ENCODE peak calls at places on chromosomes 16 and 17, in nine cellular contexts. G is epithelial cell of esophagus, A is AG10803, T is BE2C, J is body of pancreas, H is fibroblast of mammary gland, L is dorsolateral prefrontal cortex, C is bronchial epithelial cell, F is hepatocyte. N is an unnamed sample.

GRCh38 chr17:80361495-80362220 is 53.3 kb upstream of the ENDOV start:
- DNase-seq in G (peak), A (no peak), T (peak), J (no peak), H (peak), L (no peak), C (no peak), F (no peak), N (no peak)

GRCh38 chr16:10266809-10267208 is 84.6 kb upstream of the GRIN2A start:
- DNase-seq in G (no peak), A (no peak), T (no peak), J (no peak), H (no peak), L (no peak), C (no peak), F (no peak), N (no peak)

GRCh38 chr17:37107406-37108083 is 158.8 kb downstream of the AATF start:
- DNase-seq in G (peak), A (peak), T (peak), J (peak), H (peak), L (peak), C (peak), F (no peak), N (no peak)

GRCh38 chr17:66431910-66432309 is 129.5 kb downstream of the PRKCA start:
- DNase-seq in G (peak), A (peak), T (no peak), J (no peak), H (peak), L (no peak), C (peak), F (no peak), N (peak)

GRCh38 chr17:72122668-72123495 is 2.1 kb downstream of the SOX9 start:
- DNase-seq in G (peak), A (peak), T (peak), J (peak), H (peak), L (no peak), C (no peak), F (peak), N (no peak)

GRCh38 chr17:47106130-47106529 is 83.0 kb downstream of the CDC27 start:
- DNase-seq in G (no peak), A (no peak), T (no peak), J (no peak), H (no peak), L (no peak), C (no peak), F (no peak), N (no peak)

GRCh38 chr16:83116274-83116892 is 489.6 kb downstream of the CDH13 start:
- DNase-seq in G (no peak), A (peak), T (no peak), J (no peak), H (peak), L (no peak), C (no peak), F (no peak), N (no peak)

GRCh38 chr16:57800213-57801097 is 1.8 kb downstream of the KIFC3 start:
- DNase-seq in G (no peak), A (no peak), T (no peak), J (peak), H (no peak), L (no peak), C (no peak), F (no peak), N (no peak)

GRCh38 chr17:77476920-77477805 is 336.4 kb downstream of the SEC14L1 start:
- DNase-seq in G (peak), A (peak), T (peak), J (peak), H (peak), L (no peak), C (peak), F (peak), N (peak)

GRCh38 chr17:31579265-31579664 is 187.8 kb downstream of the RAB11FIP4 start:
- DNase-seq in G (peak), A (no peak), T (peak), J (no peak), H (peak), L (no peak), C (peak), F (no peak), N (no peak)

GRCh38 chr16:88015806-88016140 is 64.5 kb downstream of the BANP start:
- DNase-seq in G (no peak), A (no peak), T (no peak), J (no peak), H (no peak), L (no peak), C (no peak), F (no peak), N (no peak)

GRCh38 chr16:75058815-75059214 is 57.8 kb downstream of the LDHD start:
- DNase-seq in G (no peak), A (no peak), T (no peak), J (no peak), H (peak), L (no peak), C (no peak), F (no peak), N (no peak)

GRCh38 chr17:18015603-18016002 is 23.4 kb downstream of the ATPAF2 start:
- DNase-seq in G (no peak), A (no peak), T (no peak), J (no peak), H (no peak), L (no peak), C (no peak), F (no peak), N (no peak)

GRCh38 chr16:23514381-23515152 is 4.3 kb upstream of the GGA2 start:
- DNase-seq in G (no peak), A (no peak), T (peak), J (no peak), H (no peak), L (no peak), C (no peak), F (no peak), N (no peak)

GRCh38 chr16:57184890-57185445 is 871 bp downstream of the PSME3IP1 start:
- DNase-seq in G (no peak), A (no peak), T (peak), J (no peak), H (no peak), L (no peak), C (no peak), F (no peak), N (no peak)

GRCh38 chr17:1966274-1967086 is 58.7 kb downstream of the RTN4RL1 start:
- DNase-seq in G (no peak), A (peak), T (no peak), J (no peak), H (no peak), L (no peak), C (no peak), F (no peak), N (no peak)

GRCh38 chr16:50721549-50722409 is 20.1 kb upstream of the CYLD start:
- DNase-seq in G (peak), A (no peak), T (no peak), J (peak), H (no peak), L (no peak), C (peak), F (no peak), N (no peak)

GRCh38 chr16:24689128-24689527 is 40.3 kb upstream of the TNRC6A start:
- DNase-seq in G (peak), A (peak), T (peak), J (no peak), H (peak), L (peak), C (peak), F (peak), N (peak)

GRCh38 chr17:50845260-50846147 is 10.1 kb downstream of the WFIKKN2 start:
- DNase-seq in G (peak), A (peak), T (no peak), J (no peak), H (peak), L (no peak), C (peak), F (no peak), N (no peak)

GRCh38 chr17:39209317-39210092 is 9.4 kb downstream of the RPL19 start:
- DNase-seq in G (peak), A (peak), T (peak), J (peak), H (peak), L (peak), C (peak), F (peak), N (no peak)

GRCh38 chr16:82704369-82704768 is 77.6 kb downstream of the CDH13 start:
- DNase-seq in G (no peak), A (no peak), T (no peak), J (no peak), H (no peak), L (no peak), C (no peak), F (no peak), N (no peak)

GRCh38 chr16:58451945-58452401 is 48.0 kb upstream of the NDRG4 start:
- DNase-seq in G (peak), A (peak), T (no peak), J (no peak), H (peak), L (no peak), C (peak), F (peak), N (no peak)

GRCh38 chr16:528111-529011 is 849 bp downstream of the CAPN15 start:
- DNase-seq in G (peak), A (peak), T (peak), J (peak), H (peak), L (no peak), C (peak), F (peak), N (no peak)

GRCh38 chr17:12959441-12959840 is 58.4 kb downstream of the ELAC2 start:
- DNase-seq in G (peak), A (peak), T (no peak), J (no peak), H (peak), L (no peak), C (peak), F (no peak), N (peak)

GRCh38 chr17:73399056-73399455 is 87.3 kb upstream of the CDC42EP4 start:
- DNase-seq in G (no peak), A (no peak), T (no peak), J (no peak), H (no peak), L (no peak), C (no peak), F (no peak), N (no peak)

GRCh38 chr16:10983175-10983558 is 38.8 kb downstream of the CLEC16A start:
- DNase-seq in G (peak), A (no peak), T (no peak), J (no peak), H (no peak), L (no peak), C (no peak), F (no peak), N (no peak)

GRCh38 chr16:8924214-8924613 is 39.5 kb downstream of the USP7 start:
- DNase-seq in G (no peak), A (no peak), T (no peak), J (peak), H (peak), L (peak), C (no peak), F (no peak), N (no peak)

GRCh38 chr16:928526-928925 is 42.3 kb downstream of the LMF1 start:
- DNase-seq in G (no peak), A (no peak), T (peak), J (no peak), H (no peak), L (no peak), C (no peak), F (no peak), N (no peak)

GRCh38 chr17:42202159-42202558 is 7.9 kb upstream of the GHDC start:
- DNase-seq in G (no peak), A (no peak), T (no peak), J (no peak), H (no peak), L (no peak), C (no peak), F (no peak), N (no peak)

GRCh38 chr16:49639739-49640388 is 216.0 kb downstream of the ZNF423 start:
- DNase-seq in G (no peak), A (no peak), T (peak), J (no peak), H (peak), L (no peak), C (no peak), F (peak), N (no peak)

GRCh38 chr16:483351-484075 is 44.0 kb upstream of the CAPN15 start:
- DNase-seq in G (no peak), A (no peak), T (no peak), J (no peak), H (no peak), L (no peak), C (no peak), F (peak), N (no peak)

GRCh38 chr16:84842516-84843148 is 22.8 kb downstream of the CRISPLD2 start:
- DNase-seq in G (peak), A (no peak), T (no peak), J (no peak), H (no peak), L (no peak), C (peak), F (no peak), N (no peak)

GRCh38 chr17:37506678-37507077 is 17.0 kb downstream of the DUSP14 start:
- DNase-seq in G (peak), A (no peak), T (peak), J (no peak), H (peak), L (peak), C (peak), F (peak), N (no peak)

GRCh38 chr17:60554377-60554788 is 28.3 kb upstream of the APPBP2 start:
- DNase-seq in G (peak), A (peak), T (no peak), J (peak), H (peak), L (no peak), C (peak), F (no peak), N (peak)

GRCh38 chr17:80451104-80451775 is 25.2 kb downstream of the NPTX1 start:
- DNase-seq in G (no peak), A (no peak), T (no peak), J (no peak), H (no peak), L (no peak), C (no peak), F (no peak), N (no peak)

GRCh38 chr17:8384801-8385335 is 1.9 kb upstream of the RPL26 start:
- DNase-seq in G (peak), A (peak), T (no peak), J (no peak), H (peak), L (no peak), C (peak), F (peak), N (peak)

GRCh38 chr16:3950343-3951193 is 70.1 kb upstream of the CREBBP start:
- DNase-seq in G (peak), A (peak), T (peak), J (peak), H (peak), L (peak), C (peak), F (peak), N (peak)

GRCh38 chr17:65794572-65794971 is 233.1 kb upstream of the AXIN2 start:
- DNase-seq in G (peak), A (peak), T (no peak), J (no peak), H (peak), L (no peak), C (peak), F (peak), N (no peak)

DNA sequence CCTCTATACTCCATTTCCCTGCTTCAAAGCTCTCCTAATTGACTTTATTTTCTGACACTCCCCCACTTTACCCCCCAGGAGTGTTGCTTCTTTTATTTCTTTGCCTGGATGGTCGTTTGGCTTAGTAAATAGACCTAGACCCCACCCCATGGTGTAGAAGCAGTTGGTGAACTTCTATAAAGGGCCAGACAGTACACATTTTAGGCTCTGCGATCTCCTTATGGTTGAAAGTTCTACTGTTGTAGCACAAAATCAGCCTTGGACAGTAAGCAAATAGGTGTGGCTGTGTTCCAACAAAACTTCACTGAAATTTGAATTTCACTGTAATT is 31.9 kb downstream of the ZNF287 start:
- DNase-seq in G (no peak), A (no peak), T (no peak), J (no peak), H (no peak), L (no peak), C (no peak), F (no peak), N (no peak)
- H3K4me3 ChIP-seq in G (no peak), A (no peak), T (no peak), J (no peak), H (no peak), L (peak), C (no peak), F (no peak), N (no peak)

DNA sequence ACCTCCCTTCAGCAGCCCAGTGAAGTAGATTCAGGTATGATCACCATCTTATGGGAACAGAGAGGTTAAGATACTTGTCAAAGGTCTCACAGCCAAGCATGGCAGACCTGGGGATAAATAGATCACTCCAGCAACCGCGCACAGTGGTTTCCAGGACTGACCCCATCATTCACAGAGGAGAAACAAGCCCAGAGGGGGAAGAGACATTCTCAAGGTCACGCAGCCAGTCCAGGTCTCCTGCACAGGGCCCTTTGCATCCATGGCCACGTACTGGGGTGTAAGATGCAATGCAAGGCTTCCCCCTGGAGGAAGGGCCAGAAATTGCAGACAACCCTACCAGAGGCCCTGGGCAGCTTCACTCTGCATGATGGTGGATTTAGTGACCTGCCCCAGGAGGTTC is 19.9 kb downstream of the TLE7 start:
- DNase-seq in G (peak), A (no peak), T (peak), J (no peak), H (peak), L (no peak), C (peak), F (no peak), N (no peak)
- TF ChIP-seq CTCF in G (peak), A (peak), T (peak), J (peak), H (peak), L (no peak), C (peak), F (peak), N (peak)

GRCh38 chr17:49495842-49496182 is 719 bp downstream of the NGFR start:
- DNase-seq in G (no peak), A (no peak), T (no peak), J (no peak), H (no peak), L (peak), C (no peak), F (no peak), N (no peak)
- H3K4me3 ChIP-seq in G (peak), A (no peak), T (peak), J (no peak), H (no peak), L (peak), C (peak), F (peak), N (no peak)

GRCh38 chr17:164536-165235 is 16.8 kb downstream of the DOC2B start:
- DNase-seq in G (no peak), A (peak), T (peak), J (no peak), H (peak), L (peak), C (peak), F (peak), N (peak)
- TF ChIP-seq CTCF in G (peak), A (peak), T (peak), J (peak), H (peak), L (peak), C (peak), F (peak), N (peak)

DNA sequence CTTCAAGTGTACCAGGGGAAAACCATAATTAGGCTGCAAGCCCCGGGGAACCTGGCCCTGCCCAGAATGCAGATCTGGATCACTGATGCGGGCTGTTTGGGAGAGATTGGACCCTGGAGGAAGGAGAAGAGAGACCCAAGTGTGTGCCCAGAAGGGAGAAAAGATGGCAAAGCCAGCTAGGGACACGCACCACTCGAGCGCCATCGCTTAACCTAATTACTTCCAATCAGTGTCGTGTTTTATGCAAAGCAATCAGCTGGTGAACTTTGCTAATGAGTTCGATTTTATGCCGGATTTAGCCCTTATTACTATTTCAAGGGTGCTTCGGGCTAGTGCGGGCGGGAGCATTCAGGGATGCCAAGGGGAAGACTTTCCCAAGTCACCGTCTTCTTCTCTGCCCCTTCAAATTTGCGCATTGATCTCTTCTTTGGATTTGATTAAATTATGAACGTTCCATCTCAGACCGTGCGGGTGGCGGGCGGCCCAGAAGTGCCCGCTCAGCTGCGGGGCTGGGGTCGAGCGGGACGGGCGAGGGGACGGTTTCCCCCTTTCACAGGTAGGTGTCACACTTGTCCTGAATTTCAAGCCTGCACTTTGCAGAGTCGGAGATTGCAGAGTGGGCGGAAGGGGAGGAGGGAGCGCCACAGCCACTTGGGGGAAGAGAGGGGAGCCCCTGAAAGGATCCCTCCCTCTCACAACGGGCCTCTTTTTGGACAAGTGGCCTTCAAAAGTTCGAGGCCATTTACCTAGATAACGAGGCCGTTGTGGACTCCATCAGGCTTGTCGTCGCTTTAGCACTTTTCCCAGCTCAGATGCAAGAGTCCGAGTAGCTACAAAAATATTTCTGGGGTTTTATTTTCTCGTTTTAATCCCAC is 4.1 kb downstream of the IRX5 start:
- DNase-seq in G (peak), A (peak), T (no peak), J (no peak), H (no peak), L (no peak), C (peak), F (peak), N (peak)
- H3K4me3 ChIP-seq in G (peak), A (peak), T (no peak), J (no peak), H (peak), L (no peak), C (peak), F (no peak), N (peak)

GRCh38 chr16:47853635-47854034 is 302.2 kb downstream of the ABCC12 start:
- DNase-seq in G (no peak), A (no peak), T (no peak), J (no peak), H (no peak), L (no peak), C (no peak), F (no peak), N (no peak)
- TF ChIP-seq CTCF in G (no peak), A (no peak), T (no peak), J (no peak), H (no peak), L (no peak), C (no peak), F (no peak), N (no peak)

N was measured in AG09309.